ENCODE peak calls at places on chromosome 17, in ten cellular contexts. One of them, this sample, is unnamed.
A peak's percentile ranks its signal among the peaks of the same experiment; 100 is the strongest.

GRCh38 chr17:41615454-41615853 is 2.9 kb upstream of the KRT16 start:
- DNase-seq in stimulated activated naive CD4-positive, alpha-beta T cell: no peak
- DNase-seq in dermis microvascular lymphatic vessel endothelial cell: no peak
- DNase-seq in astrocyte: no peak
- DNase-seq in adrenal gland: no peak
- DNase-seq in iPS DF 19.7: no peak
- DNase-seq in activated CD8-positive, alpha-beta T cell treated with anti-CD3 and anti-CD28 coated beads, Interleukin-2, amount 10 ng/mL, durations not matched to agents 7 days and 5 days: no peak
- DNase-seq in stimulated activated CD4-positive, alpha-beta T cell treated with anti-CD3 and anti-CD28 coated beads, Interleukin-15, amount 100 ng/mL, for 1 hour: no peak
- DNase-seq in glutamatergic neuron: no peak
- DNase-seq in stimulated activated CD8-positive, alpha-beta memory T cell treated with anti-CD3 and anti-CD28 coated beads, Interleukin-7, amount 100 ng/mL, for 1 hour: no peak
- DNase-seq in this sample: no peak

GRCh38 chr17:48055531-48056245 is 7.5 kb downstream of the NFE2L1 start:
- DNase-seq in stimulated activated CD4-positive, alpha-beta T cell treated with anti-CD3 and anti-CD28 coated beads, Interleukin-15, amount 100 ng/mL, for 1 hour: no peak
- DNase-seq in activated CD8-positive, alpha-beta T cell treated with anti-CD3 and anti-CD28 coated beads, Interleukin-2, amount 10 ng/mL, durations not matched to agents 7 days and 5 days: no peak
- DNase-seq in stimulated activated CD8-positive, alpha-beta memory T cell treated with anti-CD3 and anti-CD28 coated beads, Interleukin-7, amount 100 ng/mL, for 1 hour: no peak
- DNase-seq in dermis microvascular lymphatic vessel endothelial cell: no peak
- DNase-seq in astrocyte: peak; percentile 30
- DNase-seq in adrenal gland: no peak
- DNase-seq in glutamatergic neuron: no peak
- DNase-seq in iPS DF 19.7: peak; percentile 92
- DNase-seq in stimulated activated naive CD4-positive, alpha-beta T cell: no peak
- DNase-seq in this sample: peak; percentile 50

GRCh38 chr17:7133424-7133823 is 18.8 kb upstream of the ASGR2 start:
- DNase-seq in activated CD8-positive, alpha-beta T cell treated with anti-CD3 and anti-CD28 coated beads, Interleukin-2, amount 10 ng/mL, durations not matched to agents 7 days and 5 days: peak; percentile 50
- DNase-seq in iPS DF 19.7: no peak
- DNase-seq in astrocyte: no peak
- DNase-seq in stimulated activated CD8-positive, alpha-beta memory T cell treated with anti-CD3 and anti-CD28 coated beads, Interleukin-7, amount 100 ng/mL, for 1 hour: no peak
- DNase-seq in glutamatergic neuron: peak; percentile 36
- DNase-seq in stimulated activated CD4-positive, alpha-beta T cell treated with anti-CD3 and anti-CD28 coated beads, Interleukin-15, amount 100 ng/mL, for 1 hour: no peak
- DNase-seq in dermis microvascular lymphatic vessel endothelial cell: peak; percentile 80
- DNase-seq in adrenal gland: peak; percentile 65
- DNase-seq in stimulated activated naive CD4-positive, alpha-beta T cell: no peak
- DNase-seq in this sample: peak; percentile 73

GRCh38 chr17:32755045-32755805 is 121.7 kb downstream of the MYO1D start:
- DNase-seq in dermis microvascular lymphatic vessel endothelial cell: peak; percentile 79
- DNase-seq in stimulated activated naive CD4-positive, alpha-beta T cell: no peak
- DNase-seq in stimulated activated CD4-positive, alpha-beta T cell treated with anti-CD3 and anti-CD28 coated beads, Interleukin-15, amount 100 ng/mL, for 1 hour: no peak
- DNase-seq in iPS DF 19.7: no peak
- DNase-seq in stimulated activated CD8-positive, alpha-beta memory T cell treated with anti-CD3 and anti-CD28 coated beads, Interleukin-7, amount 100 ng/mL, for 1 hour: no peak
- DNase-seq in glutamatergic neuron: no peak
- DNase-seq in adrenal gland: no peak
- DNase-seq in activated CD8-positive, alpha-beta T cell treated with anti-CD3 and anti-CD28 coated beads, Interleukin-2, amount 10 ng/mL, durations not matched to agents 7 days and 5 days: no peak
- DNase-seq in astrocyte: peak; percentile 62
- DNase-seq in this sample: no peak

GRCh38 chr17:82387577-82388106 is 16.1 kb downstream of the UTS2R start:
- DNase-seq in stimulated activated CD4-positive, alpha-beta T cell treated with anti-CD3 and anti-CD28 coated beads, Interleukin-15, amount 100 ng/mL, for 1 hour: no peak
- DNase-seq in iPS DF 19.7: no peak
- DNase-seq in glutamatergic neuron: no peak
- DNase-seq in astrocyte: no peak
- DNase-seq in activated CD8-positive, alpha-beta T cell treated with anti-CD3 and anti-CD28 coated beads, Interleukin-2, amount 10 ng/mL, durations not matched to agents 7 days and 5 days: no peak
- DNase-seq in stimulated activated CD8-positive, alpha-beta memory T cell treated with anti-CD3 and anti-CD28 coated beads, Interleukin-7, amount 100 ng/mL, for 1 hour: no peak
- DNase-seq in dermis microvascular lymphatic vessel endothelial cell: no peak
- DNase-seq in stimulated activated naive CD4-positive, alpha-beta T cell: no peak
- DNase-seq in adrenal gland: no peak
- DNase-seq in this sample: no peak

GRCh38 chr17:12627177-12627629 is 38.5 kb upstream of the MYOCD start:
- DNase-seq in astrocyte: peak; percentile 98
- DNase-seq in stimulated activated CD4-positive, alpha-beta T cell treated with anti-CD3 and anti-CD28 coated beads, Interleukin-15, amount 100 ng/mL, for 1 hour: no peak
- DNase-seq in activated CD8-positive, alpha-beta T cell treated with anti-CD3 and anti-CD28 coated beads, Interleukin-2, amount 10 ng/mL, durations not matched to agents 7 days and 5 days: no peak
- DNase-seq in iPS DF 19.7: no peak
- DNase-seq in glutamatergic neuron: no peak
- DNase-seq in stimulated activated CD8-positive, alpha-beta memory T cell treated with anti-CD3 and anti-CD28 coated beads, Interleukin-7, amount 100 ng/mL, for 1 hour: no peak
- DNase-seq in dermis microvascular lymphatic vessel endothelial cell: peak; percentile 52
- DNase-seq in stimulated activated naive CD4-positive, alpha-beta T cell: no peak
- DNase-seq in adrenal gland: peak; percentile 54
- DNase-seq in this sample: no peak

GRCh38 chr17:38417210-38417951 is 10.9 kb upstream of the ARHGAP23 start:
- DNase-seq in dermis microvascular lymphatic vessel endothelial cell: no peak
- DNase-seq in stimulated activated naive CD4-positive, alpha-beta T cell: no peak
- DNase-seq in glutamatergic neuron: no peak
- DNase-seq in stimulated activated CD8-positive, alpha-beta memory T cell treated with anti-CD3 and anti-CD28 coated beads, Interleukin-7, amount 100 ng/mL, for 1 hour: no peak
- DNase-seq in adrenal gland: no peak
- DNase-seq in stimulated activated CD4-positive, alpha-beta T cell treated with anti-CD3 and anti-CD28 coated beads, Interleukin-15, amount 100 ng/mL, for 1 hour: no peak
- DNase-seq in iPS DF 19.7: no peak
- DNase-seq in activated CD8-positive, alpha-beta T cell treated with anti-CD3 and anti-CD28 coated beads, Interleukin-2, amount 10 ng/mL, durations not matched to agents 7 days and 5 days: no peak
- DNase-seq in astrocyte: no peak
- DNase-seq in this sample: no peak

GRCh38 chr17:64200080-64201042 is 62.7 kb downstream of the TEX2 start:
- DNase-seq in glutamatergic neuron: no peak
- DNase-seq in dermis microvascular lymphatic vessel endothelial cell: no peak
- DNase-seq in adrenal gland: no peak
- DNase-seq in astrocyte: peak; percentile 65
- DNase-seq in stimulated activated CD8-positive, alpha-beta memory T cell treated with anti-CD3 and anti-CD28 coated beads, Interleukin-7, amount 100 ng/mL, for 1 hour: no peak
- DNase-seq in stimulated activated CD4-positive, alpha-beta T cell treated with anti-CD3 and anti-CD28 coated beads, Interleukin-15, amount 100 ng/mL, for 1 hour: no peak
- DNase-seq in activated CD8-positive, alpha-beta T cell treated with anti-CD3 and anti-CD28 coated beads, Interleukin-2, amount 10 ng/mL, durations not matched to agents 7 days and 5 days: no peak
- DNase-seq in iPS DF 19.7: no peak
- DNase-seq in stimulated activated naive CD4-positive, alpha-beta T cell: no peak
- DNase-seq in this sample: no peak

GRCh38 chr17:34626141-34626681 is 46.8 kb downstream of the TMEM132E start:
- DNase-seq in adrenal gland: no peak
- DNase-seq in iPS DF 19.7: no peak
- DNase-seq in stimulated activated naive CD4-positive, alpha-beta T cell: no peak
- DNase-seq in stimulated activated CD8-positive, alpha-beta memory T cell treated with anti-CD3 and anti-CD28 coated beads, Interleukin-7, amount 100 ng/mL, for 1 hour: no peak
- DNase-seq in glutamatergic neuron: no peak
- DNase-seq in astrocyte: no peak
- DNase-seq in stimulated activated CD4-positive, alpha-beta T cell treated with anti-CD3 and anti-CD28 coated beads, Interleukin-15, amount 100 ng/mL, for 1 hour: no peak
- DNase-seq in dermis microvascular lymphatic vessel endothelial cell: no peak
- DNase-seq in activated CD8-positive, alpha-beta T cell treated with anti-CD3 and anti-CD28 coated beads, Interleukin-2, amount 10 ng/mL, durations not matched to agents 7 days and 5 days: no peak
- DNase-seq in this sample: peak; percentile 34

GRCh38 chr17:76191891-76192290 is 48.4 kb downstream of the RNF157 start:
- DNase-seq in stimulated activated naive CD4-positive, alpha-beta T cell: peak; percentile 50
- DNase-seq in iPS DF 19.7: no peak
- DNase-seq in adrenal gland: no peak
- DNase-seq in glutamatergic neuron: no peak
- DNase-seq in stimulated activated CD4-positive, alpha-beta T cell treated with anti-CD3 and anti-CD28 coated beads, Interleukin-15, amount 100 ng/mL, for 1 hour: no peak
- DNase-seq in dermis microvascular lymphatic vessel endothelial cell: no peak
- DNase-seq in astrocyte: no peak
- DNase-seq in stimulated activated CD8-positive, alpha-beta memory T cell treated with anti-CD3 and anti-CD28 coated beads, Interleukin-7, amount 100 ng/mL, for 1 hour: no peak
- DNase-seq in activated CD8-positive, alpha-beta T cell treated with anti-CD3 and anti-CD28 coated beads, Interleukin-2, amount 10 ng/mL, durations not matched to agents 7 days and 5 days: peak; percentile 78
- DNase-seq in this sample: no peak